ENCODE peak calls at places on chromosomes 16 and 17, in four cellular contexts. J is HEK293T, G is H1, X is HepG2. E is an unnamed sample.

GRCh38 chr17:48576479-48577309 is 1.5 kb downstream of the HOXB4 start:
- DNase-seq in J (no peak), G (no peak), X (no peak), E (no peak)

GRCh38 chr17:49514374-49514738 is 19.3 kb downstream of the NGFR start:
- DNase-seq in J (peak), G (no peak), X (peak), E (peak)

GRCh38 chr16:66604376-66605176 is at the start of gene CMTM3:
- DNase-seq in J (peak), G (no peak), X (peak), E (peak)

GRCh38 chr17:27559506-27559931 is 71.5 kb upstream of the LGALS9 start:
- DNase-seq in J (no peak), G (no peak), X (peak), E (no peak)

GRCh38 chr17:2259769-2260536 is 43.6 kb downstream of the SMG6 start:
- DNase-seq in J (no peak), G (no peak), X (no peak), E (no peak)

GRCh38 chr16:71622088-71622487 is 3.9 kb upstream of the MARVELD3 start:
- DNase-seq in J (no peak), G (no peak), X (no peak), E (no peak)

GRCh38 chr17:80068301-80069160 is 32.1 kb downstream of the CCDC40 start:
- DNase-seq in J (peak), G (no peak), X (peak), E (no peak)

GRCh38 chr16:19715566-19715965 is 2.5 kb downstream of the KNOP1 start:
- DNase-seq in J (no peak), G (no peak), X (no peak), E (no peak)

GRCh38 chr17:57677858-57678257 is 67.2 kb downstream of the CCDC182 start:
- DNase-seq in J (no peak), G (no peak), X (no peak), E (no peak)

GRCh38 chr16:83959621-83960434 is 6.8 kb downstream of the OSGIN1 start:
- DNase-seq in J (no peak), G (no peak), X (no peak), E (no peak)

GRCh38 chr16:68247400-68247799 is 2.2 kb downstream of the PLA2G15 start:
- DNase-seq in J (no peak), G (no peak), X (no peak), E (no peak)

GRCh38 chr16:15607700-15608396 is 35.1 kb downstream of the MARF1 start:
- DNase-seq in J (no peak), G (no peak), X (peak), E (no peak)

GRCh38 chr16:86252596-86252995 is 257.7 kb upstream of the FOXF1 start:
- DNase-seq in J (peak), G (peak), X (no peak), E (peak)
- TF ChIP-seq SUZ12 in J (no peak), G (no peak), X (no peak), E (no peak)

GRCh38 chr17:62882878-62883277 is 74.8 kb upstream of the MARCHF10 start:
- DNase-seq in J (no peak), G (no peak), X (no peak), E (no peak)
- TF ChIP-seq SUZ12 in J (no peak), G (no peak), X (no peak), E (no peak)

GRCh38 chr16:1758923-1759322 is 12.4 kb downstream of the NME3 start:
- DNase-seq in J (no peak), G (no peak), X (no peak), E (no peak)

GRCh38 chr16:1760911-1761310 is 10.4 kb downstream of the NME3 start:
- DNase-seq in J (no peak), G (no peak), X (no peak), E (no peak)

GRCh38 chr16:1761751-1762150 is 9.6 kb downstream of the NME3 start:
- DNase-seq in J (no peak), G (no peak), X (no peak), E (no peak)

GRCh38 chr16:1757714-1758461 is 13.5 kb downstream of the NME3 start:
- DNase-seq in J (no peak), G (no peak), X (no peak), E (no peak)

GRCh38 chr16:1759511-1759910 is 11.8 kb downstream of the NME3 start:
- DNase-seq in J (no peak), G (no peak), X (no peak), E (no peak)
- TF ChIP-seq SUZ12 in J (no peak), G (no peak), X (no peak), E (no peak)

GRCh38 chr16:450800-451512 is 25.5 kb downstream of the RAB11FIP3 start:
- DNase-seq in J (no peak), G (no peak), X (peak), E (no peak)
- TF ChIP-seq SUZ12 in J (no peak), G (no peak), X (no peak), E (no peak)

DNA sequence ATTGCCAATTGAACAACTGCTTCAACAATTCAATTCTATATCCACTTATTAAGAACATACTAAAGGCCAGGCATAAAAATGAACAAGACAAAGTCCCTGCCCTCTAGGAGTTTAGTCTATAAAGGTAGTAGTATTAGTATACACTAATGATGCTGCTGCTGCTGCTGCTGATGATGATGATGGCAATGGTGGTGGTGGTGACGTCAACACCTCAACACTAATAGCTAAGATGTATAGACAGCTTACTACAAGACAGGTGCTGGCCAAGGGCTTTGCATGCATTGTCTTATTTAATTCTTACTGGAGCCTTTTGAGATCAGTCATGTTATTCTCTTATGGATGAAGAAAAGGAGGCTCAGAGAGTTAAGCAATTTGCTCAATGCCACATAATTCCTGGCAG is 164.4 kb upstream of the ASIC2 start:
- DNase-seq in J (no peak), G (no peak), X (no peak), E (no peak)
- TF ChIP-seq SUZ12 in J (no peak), G (no peak), X (no peak), E (no peak)